ENCODE peak calls at places on chromosomes 1 and 21, in four cellular contexts. T is HepG2, W is SJCRH30, E is bronchial epithelial cell. Z is an unnamed sample.

GRCh38 chr1:228093050-228093906 is 9.8 kb downstream of the C1orf35 start:
- DNase-seq in T (no peak), W (no peak), E (no peak), Z (no peak)

GRCh38 chr1:233490488-233490887 is 123.4 kb upstream of the KCNK1 start:
- DNase-seq in T (no peak), W (no peak), E (no peak), Z (no peak)

GRCh38 chr1:46703927-46704641 is 14.8 kb downstream of the EFCAB14 start:
- DNase-seq in T (no peak), W (no peak), E (no peak), Z (no peak)

GRCh38 chr21:34795152-34796141 is 126.7 kb downstream of the CLIC6 start:
- DNase-seq in T (peak), W (no peak), E (peak), Z (no peak)

GRCh38 chr1:30412241-30413110 is 310.9 kb downstream of the MATN1 start:
- DNase-seq in T (no peak), W (no peak), E (peak), Z (no peak)

GRCh38 chr1:230424440-230425251 is 1.5 kb downstream of the PGBD5 start:
- DNase-seq in T (no peak), W (peak), E (peak), Z (no peak)

GRCh38 chr1:205444931-205445652 is 10.8 kb downstream of the BLACAT1 start:
- DNase-seq in T (no peak), W (peak), E (no peak), Z (peak)

GRCh38 chr1:162185299-162185698 is 115.8 kb downstream of the NOS1AP start:
- DNase-seq in T (no peak), W (no peak), E (no peak), Z (peak)

GRCh38 chr21:34078915-34079314 is 5.5 kb downstream of the MRPS6 start:
- DNase-seq in T (no peak), W (no peak), E (no peak), Z (no peak)

GRCh38 chr1:32291145-32291707 is 657 bp upstream of the HDAC1 start:
- DNase-seq in T (peak), W (no peak), E (peak), Z (no peak)

GRCh38 chr1:46246548-46247432 is 773 bp upstream of the RAD54L start:
- DNase-seq in T (no peak), W (peak), E (no peak), Z (no peak)

GRCh38 chr21:32494946-32495703 is 82.6 kb downstream of the EVA1C start:
- DNase-seq in T (no peak), W (no peak), E (peak), Z (no peak)

GRCh38 chr21:31473685-31474345 is 129.8 kb upstream of the TIAM1 start:
- DNase-seq in T (no peak), W (no peak), E (peak), Z (no peak)

GRCh38 chr1:19757641-19758040 is 42.1 kb downstream of the TMCO4 start:
- DNase-seq in T (no peak), W (no peak), E (no peak), Z (no peak)

GRCh38 chr1:236326432-236326831 is 44.7 kb upstream of the ERO1B start:
- DNase-seq in T (no peak), W (no peak), E (no peak), Z (no peak)

GRCh38 chr1:228340686-228341449 is 65.8 kb downstream of the TRIM11 start:
- DNase-seq in T (no peak), W (peak), E (no peak), Z (peak)

GRCh38 chr1:109904105-109904817 is 6.4 kb upstream of the CSF1 start:
- DNase-seq in T (peak), W (no peak), E (no peak), Z (no peak)

GRCh38 chr1:103373991-103374390 is 151.5 kb upstream of the RNPC3 start:
- DNase-seq in T (no peak), W (no peak), E (peak), Z (no peak)

GRCh38 chr1:109827986-109828385 is 64.3 kb upstream of the EPS8L3 start:
- DNase-seq in T (no peak), W (no peak), E (no peak), Z (no peak)

GRCh38 chr1:15141933-15142647 is 11.5 kb upstream of the TMEM51 start:
- DNase-seq in T (no peak), W (no peak), E (peak), Z (no peak)

GRCh38 chr1:202349263-202349928 is 897 bp downstream of the PPP1R12B start:
- DNase-seq in T (peak), W (peak), E (peak), Z (no peak)

GRCh38 chr21:26499475-26499874 is 73.6 kb downstream of the CYYR1 start:
- DNase-seq in T (no peak), W (no peak), E (no peak), Z (no peak)

DNA sequence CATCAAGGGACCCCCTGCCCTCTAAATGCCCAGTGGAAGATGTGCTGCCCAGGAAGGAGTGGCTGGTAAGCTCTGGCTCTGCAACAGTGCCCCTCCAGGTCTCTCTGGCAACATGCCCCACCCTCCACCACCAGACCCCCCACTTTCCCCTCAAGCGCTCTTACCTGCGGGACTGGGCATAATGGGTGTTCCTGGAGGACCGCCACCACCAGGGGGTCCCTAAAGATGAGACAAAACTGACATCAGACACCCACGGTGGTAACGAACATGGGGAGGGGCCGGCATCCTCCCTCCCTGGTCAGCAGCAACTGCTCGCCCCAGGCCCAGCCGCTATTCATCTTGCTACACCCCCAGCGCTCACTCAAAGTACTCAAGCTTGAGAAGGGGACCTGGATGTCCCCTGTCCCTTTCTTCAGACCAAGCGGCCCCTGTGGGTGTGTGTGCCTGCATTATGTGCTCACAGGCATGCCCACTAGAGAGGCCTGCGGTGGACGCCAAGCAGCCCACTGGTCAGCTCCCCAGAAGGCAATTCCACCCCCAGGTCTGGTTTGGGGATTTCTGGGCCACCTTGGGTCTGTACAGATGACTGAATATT is 40.9 kb downstream of the MRPL37 start:
- DNase-seq in T (no peak), W (no peak), E (no peak), Z (no peak)
- H3K4me3 ChIP-seq in T (no peak), W (no peak), E (no peak), Z (no peak)

DNA sequence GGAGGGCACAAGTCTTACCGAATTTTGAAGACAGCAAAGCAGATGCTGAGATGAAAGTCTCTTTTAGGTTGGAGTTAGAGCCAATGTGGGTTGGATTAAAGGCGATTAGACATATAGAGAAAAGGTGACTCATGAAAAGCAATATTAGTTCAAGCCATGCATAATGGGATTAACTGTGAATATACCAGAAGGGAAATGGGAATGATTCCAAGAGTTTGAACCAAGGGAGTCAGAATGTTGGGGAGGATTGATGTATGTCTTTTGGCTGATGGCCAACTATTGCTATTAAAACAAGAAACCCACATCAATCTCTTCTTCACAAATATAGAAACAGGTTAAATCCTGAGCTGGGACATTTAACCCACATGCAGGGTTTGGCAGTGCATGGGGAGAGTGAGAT is 1.2 kb downstream of the HMGCS2 start:
- DNase-seq in T (no peak), W (no peak), E (peak), Z (no peak)
- H3K4me3 ChIP-seq in T (no peak), W (no peak), E (no peak), Z (no peak)

GRCh38 chr1:167631987-167632680 is 2.1 kb downstream of the RCSD1 start:
- DNase-seq in T (no peak), W (no peak), E (no peak), Z (no peak)

GRCh38 chr1:167634435-167634834 is 4.4 kb downstream of the RCSD1 start:
- DNase-seq in T (no peak), W (no peak), E (peak), Z (no peak)

GRCh38 chr1:167635233-167635648 is 5.2 kb downstream of the RCSD1 start:
- DNase-seq in T (no peak), W (peak), E (no peak), Z (peak)

GRCh38 chr1:167631386-167631941 is 1.4 kb downstream of the RCSD1 start:
- DNase-seq in T (no peak), W (no peak), E (no peak), Z (no peak)

GRCh38 chr1:167633258-167633944 is 3.4 kb downstream of the RCSD1 start:
- DNase-seq in T (no peak), W (no peak), E (no peak), Z (no peak)
- H3K4me3 ChIP-seq in T (no peak), W (no peak), E (no peak), Z (no peak)

DNA sequence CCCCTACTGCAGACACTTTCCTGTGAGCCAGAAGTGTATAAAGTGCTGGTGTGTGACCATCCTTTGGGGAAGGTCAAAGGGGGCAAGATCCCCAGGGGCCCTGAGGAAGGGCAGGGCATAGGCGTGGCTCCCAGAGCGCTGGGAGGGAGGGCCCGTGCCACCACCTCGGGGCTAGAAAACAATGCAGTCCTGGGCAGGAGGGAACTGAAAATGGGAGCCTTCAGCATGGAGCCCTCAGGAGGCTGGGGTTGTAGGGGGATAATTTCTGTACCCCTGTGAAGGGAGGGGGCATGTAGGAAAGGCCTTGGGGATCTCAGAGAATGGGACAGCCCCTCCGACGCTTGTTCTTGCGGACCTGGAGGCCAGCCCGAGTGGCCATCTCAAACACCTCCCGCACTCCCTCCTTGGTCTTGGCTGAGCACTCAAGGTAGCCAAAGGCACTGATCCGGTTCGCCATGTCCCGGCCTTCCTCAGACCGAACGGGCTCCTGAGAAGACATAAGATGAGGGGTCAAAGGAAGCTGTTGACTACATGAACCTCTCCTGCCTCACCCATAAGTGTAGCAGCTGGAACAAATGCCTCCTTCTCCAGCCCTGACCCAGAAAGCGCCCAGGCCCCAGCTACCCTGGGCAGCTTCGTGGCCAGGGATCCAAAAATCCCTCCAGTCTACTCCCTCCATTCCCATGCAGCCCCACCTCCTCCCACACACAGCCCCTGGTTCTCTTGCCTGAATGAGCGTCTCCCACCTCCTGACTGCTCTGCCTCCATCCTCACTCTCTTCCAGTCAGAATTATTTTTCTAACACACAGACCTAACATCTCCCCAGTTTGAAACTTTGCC is 5.5 kb downstream of the RHOC start:
- DNase-seq in T (no peak), W (no peak), E (no peak), Z (no peak)
- H3K4me3 ChIP-seq in T (no peak), W (no peak), E (no peak), Z (no peak)

GRCh38 chr1:207750901-207751300 is 953 bp upstream of the CD46 start:
- DNase-seq in T (no peak), W (no peak), E (peak), Z (no peak)
- H3K4me3 ChIP-seq in T (peak), W (peak), E (no peak), Z (peak)

DNA sequence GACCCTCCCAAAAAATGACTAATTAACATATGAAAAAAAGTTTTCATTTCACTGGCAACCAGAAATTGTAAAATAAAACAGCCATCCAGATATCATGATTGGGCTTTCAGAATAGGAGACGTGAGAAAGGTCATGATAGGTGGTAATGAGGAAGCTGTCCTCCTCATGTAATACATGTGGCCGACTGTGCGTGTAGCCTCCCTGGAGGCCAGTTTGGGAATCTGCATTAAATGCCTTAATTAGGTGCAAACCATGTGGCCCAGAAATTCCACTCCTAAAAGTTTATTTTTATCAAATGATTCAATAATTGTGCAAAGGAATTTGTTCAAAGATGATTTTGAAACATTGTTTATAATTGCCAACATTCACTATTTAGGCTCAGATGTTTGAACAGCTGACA is 127.6 kb upstream of the C1orf105 start:
- DNase-seq in T (no peak), W (no peak), E (no peak), Z (no peak)
- H3K4me3 ChIP-seq in T (no peak), W (no peak), E (no peak), Z (no peak)

DNA sequence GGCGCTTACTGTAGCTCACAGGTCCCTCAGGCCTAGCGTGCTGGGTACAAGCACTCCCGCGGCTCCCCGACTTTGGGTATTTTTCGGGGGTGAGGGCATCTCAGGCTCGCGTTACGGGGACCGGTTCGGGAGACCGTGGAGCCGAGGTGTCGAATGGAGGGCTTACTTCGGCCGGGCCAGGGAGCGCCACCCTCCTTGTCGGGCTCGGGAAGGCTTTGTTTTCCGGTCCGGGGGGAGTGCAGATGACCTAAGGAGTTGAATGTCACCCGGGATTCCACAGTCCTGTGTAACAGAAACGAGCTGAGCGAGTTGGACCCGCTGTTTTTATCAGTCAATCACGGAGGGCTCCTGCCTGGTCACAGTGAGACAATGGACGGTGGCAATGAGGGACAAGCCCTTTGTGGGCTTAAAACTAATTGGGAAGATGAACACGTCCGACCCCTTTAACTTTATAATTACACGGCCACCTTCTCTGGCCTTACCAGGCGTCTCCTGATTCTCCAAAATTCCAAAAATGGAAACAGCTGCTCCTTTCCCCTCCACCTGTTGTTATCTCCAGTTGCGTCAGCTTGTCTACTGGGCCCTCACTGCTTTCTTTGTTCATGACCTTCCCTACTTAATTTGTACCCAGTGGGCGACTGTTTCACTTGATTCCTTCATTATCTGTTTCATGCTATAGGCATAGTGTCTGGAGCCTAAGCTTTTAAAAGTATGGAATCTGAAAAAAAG is 912 bp upstream of the TRIM45 start:
- DNase-seq in T (no peak), W (peak), E (no peak), Z (no peak)
- H3K4me3 ChIP-seq in T (no peak), W (peak), E (peak), Z (peak)

GRCh38 chr1:184189361-184189760 is 137.8 kb downstream of the TSEN15 start:
- DNase-seq in T (no peak), W (no peak), E (no peak), Z (no peak)
- H3K4me3 ChIP-seq in T (no peak), W (no peak), E (no peak), Z (no peak)

DNA sequence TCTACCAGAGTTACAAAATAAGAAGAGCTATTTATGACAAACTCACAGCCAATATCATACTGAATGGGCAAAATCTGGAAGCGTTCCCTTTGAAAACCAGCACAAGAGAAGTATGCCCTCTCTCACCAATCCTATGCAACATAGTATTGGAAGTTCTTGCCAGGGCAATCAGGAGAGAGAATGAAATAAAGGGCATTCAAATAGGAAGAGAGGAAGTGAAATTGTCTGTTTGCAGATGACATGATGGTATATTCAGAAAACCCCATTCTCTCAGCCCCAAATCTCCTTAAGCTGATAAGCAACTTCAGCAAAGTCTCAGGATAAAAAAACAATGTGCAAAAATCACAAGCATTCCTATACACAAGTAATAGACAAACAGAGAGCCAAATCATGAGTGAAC is 1169.5 kb downstream of the AMY1C start:
- DNase-seq in T (no peak), W (no peak), E (no peak), Z (no peak)
- H3K4me3 ChIP-seq in T (no peak), W (no peak), E (no peak), Z (no peak)